ENCODE peak calls at places on chromosome 10, in ten cellular contexts. X is stimulated activated CD8-positive, alpha-beta memory T cell treated with anti-CD3 and anti-CD28 coated beads, Interleukin-4, amount 100 ng/mL, for 4 hours; B is stimulated activated naive B cell treated with anti-CD40 and anti-IgM and Interleukin-4, amounts not matched to agents 10 μg/mL and 1 μg/mL and 100 μg/mL, for 72 hours; A is upper lobe of left lung; E is stimulated activated CD4-positive, alpha-beta T cell treated with anti-CD3 and anti-CD28 coated beads, Interleukin-1b, Interleukin-23, amount 100 ng/mL, for 48 hours; G is tibial nerve; V is T-helper 2 cell; D is colonic mucosa; L is NCI-H510A treated with DMSO at 0.1 percent for 48 hours; M is GM12865. J is an unnamed sample.

GRCh38 chr10:130254168-130255061 is 118.2 kb downstream of the GLRX3 start:
- DNase-seq in X (no peak), B (no peak), A (peak), E (no peak), G (no peak), V (no peak), D (no peak), L (no peak), M (no peak), J (no peak)

GRCh38 chr10:133608855-133609254 is 17.7 kb downstream of the FRG2B start:
- DNase-seq in X (no peak), B (no peak), A (no peak), E (no peak), G (no peak), V (no peak), D (no peak), L (peak), M (no peak), J (no peak)

GRCh38 chr10:89332092-89332633 is 4.4 kb downstream of the IFIT3 start:
- DNase-seq in X (no peak), B (no peak), A (no peak), E (no peak), G (no peak), V (no peak), D (peak), L (no peak), M (peak), J (no peak)

GRCh38 chr10:77899080-77899477 is 27.5 kb downstream of the DLG5 start:
- DNase-seq in X (no peak), B (no peak), A (peak), E (no peak), G (no peak), V (no peak), D (peak), L (no peak), M (no peak), J (no peak)

GRCh38 chr10:50540069-50540825 is 83.5 kb downstream of the SGMS1 start:
- DNase-seq in X (no peak), B (peak), A (no peak), E (peak), G (no peak), V (no peak), D (no peak), L (no peak), M (peak), J (no peak)

GRCh38 chr10:124532106-124532641 is 70.6 kb downstream of the LHPP start:
- DNase-seq in X (no peak), B (no peak), A (no peak), E (no peak), G (no peak), V (no peak), D (no peak), L (no peak), M (peak), J (no peak)

GRCh38 chr10:36736311-36736710 is 389.1 kb upstream of the ANKRD30A start:
- DNase-seq in X (no peak), B (no peak), A (no peak), E (no peak), G (no peak), V (no peak), D (no peak), L (no peak), M (no peak), J (no peak)

GRCh38 chr10:59711871-59712491 is 2.3 kb upstream of the SLC16A9 start:
- DNase-seq in X (no peak), B (no peak), A (no peak), E (no peak), G (no peak), V (no peak), D (no peak), L (no peak), M (no peak), J (no peak)

GRCh38 chr10:31032515-31033132 is 959 bp upstream of the ZNF438 start:
- DNase-seq in X (no peak), B (no peak), A (peak), E (no peak), G (no peak), V (no peak), D (no peak), L (no peak), M (no peak), J (no peak)

GRCh38 chr10:16439294-16439693 is 2.5 kb downstream of the PTER start:
- DNase-seq in X (no peak), B (no peak), A (no peak), E (no peak), G (no peak), V (no peak), D (no peak), L (no peak), M (no peak), J (no peak)

GRCh38 chr10:131487822-131488221 is 176.3 kb upstream of the TCERG1L start:
- DNase-seq in X (no peak), B (no peak), A (no peak), E (no peak), G (no peak), V (no peak), D (no peak), L (no peak), M (no peak), J (no peak)

GRCh38 chr10:112759519-112759918 is 190.5 kb upstream of the TCF7L2 start:
- DNase-seq in X (no peak), B (no peak), A (no peak), E (no peak), G (no peak), V (no peak), D (no peak), L (no peak), M (no peak), J (no peak)

J was measured in Peyer's patch.